ENCODE peak calls at places on chromosomes 7 and 10, in ten cellular contexts. X, B, E, U, S, Q, L, G, C and V are unnamed samples. For H3K4me1, the result is how much of the 10 kb centered on the place peaks cover.

GRCh38 chr7:150507947-150508602 is 6.6 kb upstream of the GIMAP7 start:
- DNase-seq in X (no peak), B (no peak), E (no peak), U (no peak), S (no peak), Q (no peak), L (no peak), G (no peak), C (no peak), V (no peak)

GRCh38 chr7:157022681-157023588 is 12.5 kb upstream of the MNX1 start:
- DNase-seq in X (no peak), B (no peak), E (peak), U (peak), S (no peak), Q (no peak), L (no peak), G (no peak), C (no peak), V (no peak)

GRCh38 chr7:112994666-112995065 is 92.0 kb downstream of the GPR85 start:
- DNase-seq in X (no peak), B (no peak), E (no peak), U (no peak), S (no peak), Q (no peak), L (no peak), G (no peak), C (no peak), V (no peak)

GRCh38 chr7:10237306-10237705 is 736.4 kb upstream of the PHF14 start:
- DNase-seq in X (no peak), B (no peak), E (no peak), U (no peak), S (no peak), Q (no peak), L (no peak), G (peak), C (no peak), V (peak)

GRCh38 chr10:111233439-111233838 is 156.6 kb downstream of the ADRA2A start:
- DNase-seq in X (no peak), B (no peak), E (no peak), U (no peak), S (no peak), Q (no peak), L (no peak), G (no peak), C (no peak), V (no peak)

GRCh38 chr10:58436071-58436470 is 50.9 kb downstream of the TFAM start:
- DNase-seq in X (no peak), B (no peak), E (no peak), U (no peak), S (no peak), Q (no peak), L (no peak), G (peak), C (no peak), V (no peak)

GRCh38 chr7:145862212-145862611 is 254.4 kb upstream of the CNTNAP2 start:
- DNase-seq in X (no peak), B (no peak), E (no peak), U (no peak), S (no peak), Q (no peak), L (no peak), G (no peak), C (no peak), V (no peak)

GRCh38 chr7:107989618-107990373 is 13.2 kb downstream of the LAMB1 start:
- DNase-seq in X (no peak), B (no peak), E (no peak), U (no peak), S (no peak), Q (peak), L (no peak), G (peak), C (no peak), V (no peak)

GRCh38 chr7:93427107-93427506 is 147.4 kb downstream of the CALCR start:
- DNase-seq in X (no peak), B (no peak), E (no peak), U (no peak), S (no peak), Q (no peak), L (no peak), G (no peak), C (no peak), V (no peak)

GRCh38 chr10:14186245-14186644 is 144.5 kb downstream of the FRMD4A start:
- DNase-seq in X (no peak), B (no peak), E (no peak), U (no peak), S (no peak), Q (peak), L (no peak), G (no peak), C (no peak), V (no peak)

GRCh38 chr10:72265508-72265907 is 8.2 kb upstream of the DDIT4 start:
- DNase-seq in X (no peak), B (no peak), E (no peak), U (no peak), S (no peak), Q (no peak), L (no peak), G (no peak), C (no peak), V (no peak)

GRCh38 chr10:103936022-103936421 is 18.0 kb upstream of the STN1 start:
- DNase-seq in X (no peak), B (no peak), E (no peak), U (no peak), S (no peak), Q (no peak), L (no peak), G (no peak), C (no peak), V (no peak)

GRCh38 chr7:67947651-67948050 is 951.0 kb downstream of the TYW1 start:
- DNase-seq in X (no peak), B (no peak), E (no peak), U (no peak), S (no peak), Q (no peak), L (no peak), G (no peak), C (no peak), V (no peak)

GRCh38 chr10:34526758-34527730 is 288.1 kb downstream of the PARD3 start:
- DNase-seq in X (no peak), B (peak), E (no peak), U (no peak), S (no peak), Q (peak), L (no peak), G (peak), C (no peak), V (no peak)

GRCh38 chr7:50610521-50611277 is 45.5 kb upstream of the DDC start:
- DNase-seq in X (no peak), B (no peak), E (no peak), U (no peak), S (no peak), Q (peak), L (no peak), G (peak), C (no peak), V (no peak)

GRCh38 chr7:129188372-129188891 is at the start of gene SMO:
- DNase-seq in X (peak), B (peak), E (peak), U (peak), S (peak), Q (peak), L (no peak), G (peak), C (no peak), V (peak)

GRCh38 chr10:95260397-95260881 is 30.4 kb downstream of the PDLIM1 start:
- DNase-seq in X (no peak), B (peak), E (no peak), U (no peak), S (no peak), Q (peak), L (no peak), G (peak), C (no peak), V (no peak)

GRCh38 chr7:100865971-100866720 is 1.0 kb upstream of the TRIP6 start:
- DNase-seq in X (peak), B (no peak), E (peak), U (peak), S (peak), Q (no peak), L (peak), G (peak), C (no peak), V (peak)

GRCh38 chr7:158672975-158673374 is 31.6 kb downstream of the NCAPG2 start:
- DNase-seq in X (no peak), B (no peak), E (no peak), U (no peak), S (no peak), Q (peak), L (no peak), G (no peak), C (no peak), V (no peak)

GRCh38 chr10:89273680-89274079 is 22.1 kb upstream of the LIPA start:
- DNase-seq in X (no peak), B (no peak), E (no peak), U (no peak), S (no peak), Q (no peak), L (no peak), G (no peak), C (no peak), V (no peak)
- H3K4me1 ChIP-seq in X (under half), B (under half), E (under half), U (under half), S (under half), Q (under half), L (under half), G (under half), C (under half), V (under half)

GRCh38 chr7:86469680-86470295 is 173.9 kb upstream of the GRM3 start:
- DNase-seq in X (no peak), B (peak), E (peak), U (peak), S (peak), Q (peak), L (peak), G (peak), C (peak), V (no peak)
- TF ChIP-seq CTCF in X (no peak), B (peak), E (no peak), U (peak), S (peak), Q (peak), L (peak), G (peak), C (peak), V (peak)

GRCh38 chr10:44878704-44879530 is 32.2 kb upstream of the TMEM72 start:
- DNase-seq in X (peak), B (peak), E (peak), U (peak), S (peak), Q (peak), L (peak), G (peak), C (no peak), V (peak)
- TF ChIP-seq POLR2A in X (peak), B (peak), E (no peak), U (no peak), S (no peak), Q (no peak), L (peak), G (no peak), C (no peak), V (no peak)

GRCh38 chr7:47610506-47611044 is 28.7 kb upstream of the TNS3 start:
- DNase-seq in X (no peak), B (peak), E (no peak), U (peak), S (no peak), Q (peak), L (no peak), G (no peak), C (no peak), V (no peak)
- H3K4me1 ChIP-seq in X (under half), B (half or more), E (under half), U (under half), S (under half), Q (under half), L (under half), G (under half), C (under half), V (under half)

GRCh38 chr10:124150807-124151417 is 57.5 kb upstream of the CHST15 start:
- DNase-seq in X (no peak), B (no peak), E (no peak), U (no peak), S (no peak), Q (no peak), L (no peak), G (no peak), C (no peak), V (no peak)

GRCh38 chr10:124152781-124153600 is 59.6 kb upstream of the CHST15 start:
- DNase-seq in X (peak), B (peak), E (peak), U (no peak), S (no peak), Q (peak), L (no peak), G (peak), C (peak), V (peak)

GRCh38 chr10:124150189-124150806 is 56.9 kb upstream of the CHST15 start:
- DNase-seq in X (no peak), B (no peak), E (no peak), U (no peak), S (no peak), Q (no peak), L (no peak), G (no peak), C (no peak), V (no peak)

GRCh38 chr10:124152139-124152780 is 58.9 kb upstream of the CHST15 start:
- DNase-seq in X (no peak), B (peak), E (peak), U (no peak), S (no peak), Q (peak), L (no peak), G (no peak), C (no peak), V (no peak)

DNA sequence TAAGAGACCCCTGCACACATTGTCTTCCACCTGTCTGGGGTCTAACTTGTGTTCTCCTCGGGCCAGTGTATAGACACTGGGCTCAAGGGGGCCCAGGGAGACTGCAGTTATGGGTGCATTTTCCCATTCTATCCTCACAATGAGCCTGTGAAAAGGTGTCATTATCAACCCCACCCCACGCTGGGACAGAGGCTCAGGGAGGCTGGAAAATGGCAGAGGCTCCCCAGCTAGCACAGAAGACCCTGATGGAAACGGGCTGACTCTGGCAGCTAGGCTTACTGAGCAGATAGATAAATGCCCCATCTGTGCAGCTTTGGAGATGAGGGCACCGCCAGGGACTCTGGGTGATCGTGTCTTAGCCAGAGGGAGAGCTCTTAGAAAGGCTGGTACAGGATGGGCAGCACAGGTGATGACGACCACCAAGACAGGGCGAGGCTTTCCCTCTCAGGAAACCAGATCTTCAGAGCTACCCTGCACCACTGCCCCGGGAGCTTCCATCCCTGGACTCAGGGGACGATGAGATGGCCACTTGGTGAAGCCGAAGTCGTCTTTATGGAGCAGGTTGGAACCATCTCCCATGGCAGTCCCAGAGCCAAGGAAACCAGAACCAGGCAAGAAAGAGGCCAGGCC is 58.2 kb upstream of the CHST15 start:
- DNase-seq in X (no peak), B (no peak), E (no peak), U (no peak), S (no peak), Q (no peak), L (no peak), G (no peak), C (no peak), V (no peak)
- TF ChIP-seq CTCF in X (no peak), B (no peak), E (no peak), U (no peak), S (no peak), Q (no peak), L (no peak), G (no peak), C (no peak), V (no peak)

GRCh38 chr7:23469150-23469960 is 936 bp downstream of the IGF2BP3 start:
- DNase-seq in X (no peak), B (no peak), E (no peak), U (no peak), S (no peak), Q (no peak), L (no peak), G (peak), C (no peak), V (no peak)
- TF ChIP-seq POLR2A in X (no peak), B (peak), E (no peak), U (no peak), S (no peak), Q (no peak), L (no peak), G (peak), C (peak), V (no peak)

DNA sequence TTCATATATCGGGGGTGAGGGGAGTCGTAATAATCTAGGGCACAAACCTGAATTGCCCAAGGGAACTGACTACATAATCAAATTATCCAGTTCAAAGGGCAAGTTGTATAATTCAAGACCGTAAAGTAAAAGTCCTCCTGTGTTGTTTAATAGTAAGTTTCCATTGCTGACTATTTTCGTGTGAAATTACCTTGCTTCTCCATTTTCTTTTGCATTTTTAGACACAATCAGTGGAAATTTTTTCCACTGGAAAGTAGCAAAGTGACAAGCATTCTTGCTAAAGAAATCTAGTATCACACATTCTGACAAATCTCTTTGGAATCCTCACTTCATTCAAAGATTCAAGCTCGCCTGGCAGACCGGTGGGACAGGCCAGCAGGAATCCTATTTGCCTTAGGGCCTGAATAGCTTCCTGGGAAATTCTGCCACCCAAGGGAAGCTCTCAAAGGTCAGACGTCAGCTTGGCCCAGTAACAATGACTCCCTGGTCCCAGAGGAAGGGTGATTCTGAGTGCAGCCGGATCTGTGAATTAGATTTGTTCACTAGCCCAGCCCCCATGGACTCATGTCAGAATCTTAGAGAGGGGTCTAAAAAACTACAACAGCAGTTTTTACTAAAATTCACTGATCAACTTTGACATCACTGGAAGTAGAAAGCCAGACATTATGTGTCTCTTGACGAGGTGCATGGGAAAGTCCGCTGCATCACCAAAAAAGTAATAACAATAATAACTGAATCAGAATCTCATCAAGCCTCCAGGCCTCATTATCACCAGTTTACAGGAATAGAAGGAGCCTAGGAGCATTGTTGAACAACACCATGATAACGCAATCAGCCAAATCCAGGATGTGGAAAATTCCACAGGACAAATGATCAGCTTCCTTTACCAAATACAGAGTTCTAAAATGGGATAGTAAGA is 161.0 kb downstream of the SKIDA1 start:
- DNase-seq in X (no peak), B (peak), E (no peak), U (peak), S (peak), Q (peak), L (no peak), G (peak), C (no peak), V (peak)
- H3K4me1 ChIP-seq in X (under half), B (half or more), E (under half), U (under half), S (under half), Q (under half), L (under half), G (under half), C (under half), V (under half)

GRCh38 chr10:133000648-133001047 is 58.3 kb upstream of the CFAP46 start:
- DNase-seq in X (no peak), B (no peak), E (no peak), U (no peak), S (no peak), Q (no peak), L (no peak), G (no peak), C (no peak), V (no peak)

GRCh38 chr10:133003195-133003594 is 60.8 kb upstream of the CFAP46 start:
- DNase-seq in X (no peak), B (no peak), E (no peak), U (no peak), S (no peak), Q (no peak), L (no peak), G (no peak), C (no peak), V (no peak)

GRCh38 chr10:133002685-133003084 is 60.3 kb upstream of the CFAP46 start:
- DNase-seq in X (no peak), B (no peak), E (no peak), U (no peak), S (no peak), Q (no peak), L (no peak), G (no peak), C (no peak), V (no peak)

GRCh38 chr10:133004478-133004877 is 62.1 kb upstream of the CFAP46 start:
- DNase-seq in X (no peak), B (no peak), E (no peak), U (no peak), S (no peak), Q (no peak), L (no peak), G (no peak), C (no peak), V (no peak)

DNA sequence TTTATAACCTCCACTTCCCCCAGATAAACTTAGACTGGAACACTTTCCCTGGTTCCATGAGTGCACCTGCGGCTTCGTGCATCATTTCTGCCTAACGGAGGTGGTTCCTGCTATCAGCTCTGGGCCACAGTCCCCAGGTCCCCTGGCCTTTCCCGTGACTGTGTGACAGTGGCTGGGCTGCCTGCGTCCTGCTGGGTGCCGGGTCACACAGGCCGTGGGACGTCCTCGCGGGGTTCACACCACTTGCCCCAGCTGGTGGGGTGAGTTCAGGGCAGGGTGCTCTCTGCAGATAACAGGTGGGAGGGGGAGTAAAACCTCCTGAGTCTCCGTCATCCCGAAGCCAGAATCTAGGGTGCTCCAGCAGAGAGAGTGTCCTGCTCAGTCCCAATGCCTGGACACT is 58.7 kb upstream of the CFAP46 start:
- DNase-seq in X (no peak), B (no peak), E (no peak), U (no peak), S (no peak), Q (no peak), L (no peak), G (no peak), C (no peak), V (peak)
- TF ChIP-seq CTCF in X (no peak), B (no peak), E (no peak), U (no peak), S (no peak), Q (no peak), L (no peak), G (no peak), C (no peak), V (no peak)